ENCODE peak calls at places on chromosomes 3 and 15, in eight cellular contexts. One of them, this sample, is unnamed.

GRCh38 chr15:92953997-92954396 is 53.9 kb downstream of the CHD2 start:
- DNase-seq in mesothelial cell of epicardium: no peak
- DNase-seq in endothelial cell: no peak
- DNase-seq in NCI-H1092: no peak
- DNase-seq in activated CD4-positive, alpha-beta T cell treated with anti-CD3 and anti-CD28 coated beads, Interleukin-2, amount 50 U/mL, for 4 hours: no peak
- DNase-seq in IMR-90: no peak
- DNase-seq in lower lobe of right lung: no peak
- DNase-seq in GM20000: no peak
- DNase-seq in this sample: no peak

GRCh38 chr3:141952611-141953010 is 76.2 kb downstream of the ATP1B3 start:
- DNase-seq in mesothelial cell of epicardium: no peak
- DNase-seq in endothelial cell: no peak
- DNase-seq in NCI-H1092: no peak
- DNase-seq in activated CD4-positive, alpha-beta T cell treated with anti-CD3 and anti-CD28 coated beads, Interleukin-2, amount 50 U/mL, for 4 hours: no peak
- DNase-seq in IMR-90: no peak
- DNase-seq in lower lobe of right lung: no peak
- DNase-seq in GM20000: no peak
- DNase-seq in this sample: no peak

GRCh38 chr15:51011212-51011611 is 83.5 kb downstream of the TNFAIP8L3 start:
- DNase-seq in mesothelial cell of epicardium: no peak
- DNase-seq in endothelial cell: no peak
- DNase-seq in NCI-H1092: no peak
- DNase-seq in activated CD4-positive, alpha-beta T cell treated with anti-CD3 and anti-CD28 coated beads, Interleukin-2, amount 50 U/mL, for 4 hours: no peak
- DNase-seq in IMR-90: no peak
- DNase-seq in lower lobe of right lung: no peak
- DNase-seq in GM20000: no peak
- DNase-seq in this sample: no peak

GRCh38 chr3:11499144-11499543 is 144.6 kb downstream of the VGLL4 start:
- DNase-seq in mesothelial cell of epicardium: no peak
- DNase-seq in endothelial cell: no peak
- DNase-seq in NCI-H1092: no peak
- DNase-seq in activated CD4-positive, alpha-beta T cell treated with anti-CD3 and anti-CD28 coated beads, Interleukin-2, amount 50 U/mL, for 4 hours: no peak
- DNase-seq in IMR-90: peak
- DNase-seq in lower lobe of right lung: no peak
- DNase-seq in GM20000: no peak
- DNase-seq in this sample: no peak

GRCh38 chr15:49290204-49290603 is 120.2 kb downstream of the GALK2 start:
- DNase-seq in mesothelial cell of epicardium: no peak
- DNase-seq in endothelial cell: no peak
- DNase-seq in NCI-H1092: no peak
- DNase-seq in activated CD4-positive, alpha-beta T cell treated with anti-CD3 and anti-CD28 coated beads, Interleukin-2, amount 50 U/mL, for 4 hours: no peak
- DNase-seq in IMR-90: no peak
- DNase-seq in lower lobe of right lung: no peak
- DNase-seq in GM20000: no peak
- DNase-seq in this sample: no peak

GRCh38 chr3:157447026-157447694 is 10.5 kb downstream of the PTX3 start:
- DNase-seq in mesothelial cell of epicardium: no peak
- DNase-seq in endothelial cell: no peak
- DNase-seq in NCI-H1092: no peak
- DNase-seq in activated CD4-positive, alpha-beta T cell treated with anti-CD3 and anti-CD28 coated beads, Interleukin-2, amount 50 U/mL, for 4 hours: no peak
- DNase-seq in IMR-90: peak
- DNase-seq in lower lobe of right lung: no peak
- DNase-seq in GM20000: no peak
- DNase-seq in this sample: no peak

GRCh38 chr3:42706721-42707619 is 4.4 kb upstream of the HHATL start:
- DNase-seq in mesothelial cell of epicardium: no peak
- DNase-seq in endothelial cell: no peak
- DNase-seq in NCI-H1092: no peak
- DNase-seq in activated CD4-positive, alpha-beta T cell treated with anti-CD3 and anti-CD28 coated beads, Interleukin-2, amount 50 U/mL, for 4 hours: no peak
- DNase-seq in IMR-90: no peak
- DNase-seq in lower lobe of right lung: peak
- DNase-seq in GM20000: peak
- DNase-seq in this sample: no peak

GRCh38 chr3:113279686-113280085 is 68.3 kb downstream of the BOC start:
- DNase-seq in mesothelial cell of epicardium: no peak
- DNase-seq in endothelial cell: no peak
- DNase-seq in NCI-H1092: no peak
- DNase-seq in activated CD4-positive, alpha-beta T cell treated with anti-CD3 and anti-CD28 coated beads, Interleukin-2, amount 50 U/mL, for 4 hours: no peak
- DNase-seq in IMR-90: no peak
- DNase-seq in lower lobe of right lung: no peak
- DNase-seq in GM20000: no peak
- DNase-seq in this sample: no peak

GRCh38 chr3:102085431-102086226 is 236.3 kb downstream of the NFKBIZ start:
- DNase-seq in mesothelial cell of epicardium: no peak
- DNase-seq in endothelial cell: no peak
- DNase-seq in NCI-H1092: no peak
- DNase-seq in activated CD4-positive, alpha-beta T cell treated with anti-CD3 and anti-CD28 coated beads, Interleukin-2, amount 50 U/mL, for 4 hours: no peak
- DNase-seq in IMR-90: peak
- DNase-seq in lower lobe of right lung: no peak
- DNase-seq in GM20000: no peak
- DNase-seq in this sample: no peak